ENCODE peak calls at places on chromosomes 16 and 17, in seven cellular contexts. I is neuronal stem cell; K is tibial artery; Y is mammary epithelial cell; Q is body of pancreas; V is naive thymus-derived CD4-positive, alpha-beta T cell; X is A549. D is an unnamed sample. For H3K4me1, the result is how much of the 10 kb centered on the place peaks cover.

GRCh38 chr17:76104896-76105231 is 1.3 kb upstream of the EXOC7 start:
- DNase-seq in I (no peak), K (no peak), Y (no peak), Q (no peak), V (no peak), X (no peak), D (no peak)

GRCh38 chr17:2123467-2124251 is 68.8 kb downstream of the HIC1 start:
- DNase-seq in I (no peak), K (peak), Y (no peak), Q (no peak), V (no peak), X (no peak), D (no peak)

GRCh38 chr16:54048994-54049929 is 237.3 kb downstream of the IRX3 start:
- DNase-seq in I (no peak), K (no peak), Y (no peak), Q (no peak), V (no peak), X (no peak), D (no peak)

GRCh38 chr17:78826426-78826825 is 14.2 kb downstream of the USP36 start:
- DNase-seq in I (no peak), K (no peak), Y (no peak), Q (no peak), V (no peak), X (no peak), D (no peak)

GRCh38 chr16:19860146-19861030 is 24.3 kb downstream of the GPRC5B start:
- DNase-seq in I (no peak), K (no peak), Y (peak), Q (no peak), V (no peak), X (no peak), D (no peak)

GRCh38 chr17:36057900-36058299 is 6.2 kb upstream of the CCL18 start:
- DNase-seq in I (no peak), K (no peak), Y (no peak), Q (no peak), V (no peak), X (no peak), D (no peak)

GRCh38 chr16:63403792-63404191 is 1367.6 kb upstream of the CDH8 start:
- DNase-seq in I (no peak), K (no peak), Y (no peak), Q (no peak), V (no peak), X (no peak), D (no peak)

GRCh38 chr16:73058616-73059409 is 10.9 kb upstream of the ZFHX3 start:
- DNase-seq in I (peak), K (peak), Y (peak), Q (peak), V (no peak), X (peak), D (no peak)

GRCh38 chr16:2692251-2692947 is 10.1 kb downstream of the KCTD5 start:
- DNase-seq in I (no peak), K (no peak), Y (no peak), Q (no peak), V (no peak), X (no peak), D (no peak)

GRCh38 chr16:89406277-89406888 is 84.0 kb downstream of the ANKRD11 start:
- DNase-seq in I (no peak), K (no peak), Y (no peak), Q (peak), V (no peak), X (no peak), D (no peak)

GRCh38 chr16:89402962-89403361 is 87.4 kb downstream of the ANKRD11 start:
- DNase-seq in I (no peak), K (no peak), Y (no peak), Q (no peak), V (no peak), X (no peak), D (no peak)

GRCh38 chr16:89407282-89407924 is 83.0 kb downstream of the ANKRD11 start:
- DNase-seq in I (no peak), K (no peak), Y (no peak), Q (no peak), V (no peak), X (no peak), D (no peak)

GRCh38 chr16:89401641-89402445 is 88.5 kb downstream of the ANKRD11 start:
- DNase-seq in I (no peak), K (no peak), Y (no peak), Q (no peak), V (no peak), X (no peak), D (no peak)

DNA sequence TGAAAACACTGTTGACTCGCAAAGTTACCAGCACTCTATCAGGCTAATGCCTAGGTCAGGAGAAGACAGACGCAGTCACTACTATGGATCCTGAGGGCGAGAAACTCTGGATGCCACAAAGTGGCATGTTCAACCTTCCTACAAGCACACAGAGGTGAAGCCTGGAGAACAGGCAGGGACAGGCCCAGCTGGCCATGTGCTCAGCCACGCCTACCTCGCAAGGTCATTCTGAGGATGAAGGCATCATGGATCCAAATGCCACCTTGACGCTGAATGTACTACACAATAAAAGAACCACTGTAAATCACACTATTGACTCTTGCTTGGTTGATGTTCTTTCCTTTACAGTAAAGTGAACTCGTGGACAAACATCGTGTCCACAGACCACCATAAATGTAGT is 85.8 kb downstream of the ANKRD11 start:
- DNase-seq in I (no peak), K (no peak), Y (peak), Q (peak), V (no peak), X (no peak), D (no peak)
- H3K4me1 ChIP-seq in I (under half), K (under half), Y (under half), Q (half or more), V (half or more), X (under half), D (under half)

DNA sequence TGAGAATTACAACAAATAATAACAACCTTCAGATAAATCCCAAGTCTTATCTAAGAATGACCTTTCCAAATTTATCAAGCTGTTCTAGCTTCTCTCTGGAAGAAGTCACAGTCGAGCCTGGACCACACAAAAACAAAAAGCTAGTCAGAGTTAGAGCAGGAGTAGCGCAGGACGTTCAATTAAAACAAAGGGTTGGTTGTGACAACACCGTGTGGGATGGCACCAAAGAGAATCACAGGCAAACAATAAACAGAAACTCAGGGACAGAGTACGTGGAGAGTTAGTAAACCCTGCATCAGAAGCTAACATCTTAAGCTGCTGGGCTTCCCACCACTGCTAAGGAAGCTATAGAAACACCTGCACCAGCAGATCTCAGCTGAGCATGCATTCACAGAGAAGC is 23.8 kb downstream of the ARHGAP17 start:
- DNase-seq in I (no peak), K (no peak), Y (no peak), Q (no peak), V (no peak), X (no peak), D (no peak)
- H3K4me1 ChIP-seq in I (under half), K (half or more), Y (half or more), Q (half or more), V (under half), X (half or more), D (half or more)

DNA sequence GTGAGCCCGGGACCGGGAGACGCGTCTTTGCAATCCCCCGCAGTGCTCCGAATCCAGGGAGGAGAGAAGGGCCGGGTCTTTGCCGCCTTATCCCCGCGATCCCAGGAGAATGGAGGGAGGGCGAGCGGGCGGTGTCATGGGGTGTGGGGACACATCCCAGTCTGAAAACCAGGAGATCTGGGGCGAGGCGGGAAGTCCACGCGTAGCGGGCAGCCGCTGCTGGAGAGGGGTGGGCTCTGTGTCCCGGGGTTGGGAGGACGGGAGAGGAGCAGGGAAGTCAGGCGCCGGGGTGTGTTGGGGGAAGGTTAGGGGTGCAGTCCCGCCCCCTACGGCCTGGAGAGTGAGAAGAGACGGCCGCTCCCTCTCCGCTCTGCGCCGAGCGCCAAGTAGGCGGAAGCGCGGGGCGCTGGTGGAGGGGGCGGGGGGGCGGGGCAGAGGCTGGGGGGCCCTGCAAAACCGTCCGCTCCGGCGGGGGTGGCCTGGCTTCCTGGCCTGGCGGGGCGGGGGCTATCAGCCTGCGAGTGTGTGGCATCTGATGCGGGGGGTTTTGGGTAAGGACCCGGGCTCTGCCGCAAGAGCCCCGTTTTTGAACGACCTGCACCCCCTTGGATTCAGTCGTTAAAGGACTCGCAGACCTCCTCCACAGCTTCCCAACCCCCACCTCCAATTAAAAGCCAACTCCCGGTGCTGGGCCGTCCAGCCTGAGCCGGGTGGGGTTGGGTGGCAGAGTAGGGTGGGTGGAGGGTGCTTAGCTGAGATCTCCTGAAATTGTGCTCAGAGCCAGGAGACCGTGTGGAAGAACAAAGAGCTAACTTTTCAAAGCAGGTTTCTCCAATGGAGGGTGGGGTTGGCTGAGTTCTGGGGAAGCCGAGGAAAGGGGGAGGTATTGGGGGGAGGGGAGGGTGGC is 654 bp downstream of the LASP1 start:
- DNase-seq in I (no peak), K (peak), Y (peak), Q (peak), V (peak), X (peak), D (peak)
- H3K4me1 ChIP-seq in I (under half), K (under half), Y (half or more), Q (half or more), V (under half), X (under half), D (under half)

DNA sequence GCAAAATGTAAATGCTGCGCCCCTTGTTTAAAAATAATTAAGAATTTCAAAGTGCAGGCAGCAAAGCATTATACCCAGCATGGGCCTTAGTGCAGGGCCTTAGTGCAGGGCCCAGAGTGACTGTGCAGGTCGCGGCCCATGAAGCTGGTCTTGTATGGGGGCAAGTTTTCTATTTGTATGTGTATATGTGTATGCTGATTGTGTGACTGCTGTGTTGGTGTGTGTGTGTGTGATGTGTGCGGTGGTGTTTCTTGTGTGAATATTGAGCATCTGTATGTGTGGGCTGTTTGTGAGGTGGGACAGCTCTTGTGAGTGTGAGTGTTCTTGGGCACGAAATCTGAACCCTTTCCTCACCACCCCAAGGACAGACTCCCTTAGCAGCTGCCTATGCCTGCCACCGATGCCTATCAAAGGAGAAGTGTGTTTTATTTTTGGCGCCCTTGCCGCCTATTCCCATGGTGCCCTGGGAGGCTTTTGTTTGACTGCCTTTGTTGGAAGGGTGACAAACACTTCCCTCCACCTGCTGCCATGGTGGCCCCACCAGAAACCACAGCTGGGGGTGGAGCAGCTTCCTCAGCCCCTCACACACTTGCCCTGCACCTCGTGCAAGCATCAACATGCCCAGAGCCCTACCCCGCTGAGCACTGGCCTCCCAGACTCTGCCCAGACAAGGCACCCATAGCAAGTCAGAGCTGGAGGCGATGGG is 18.0 kb downstream of the CCR7 start:
- DNase-seq in I (no peak), K (peak), Y (peak), Q (no peak), V (no peak), X (no peak), D (peak)
- H3K4me1 ChIP-seq in I (under half), K (under half), Y (under half), Q (under half), V (half or more), X (half or more), D (under half)

GRCh38 chr16:13055480-13055879 is 154.1 kb downstream of the SHISA9 start:
- DNase-seq in I (no peak), K (no peak), Y (no peak), Q (no peak), V (no peak), X (no peak), D (no peak)
- H3K4me1 ChIP-seq in I (under half), K (under half), Y (under half), Q (under half), V (under half), X (under half), D (under half)

DNA sequence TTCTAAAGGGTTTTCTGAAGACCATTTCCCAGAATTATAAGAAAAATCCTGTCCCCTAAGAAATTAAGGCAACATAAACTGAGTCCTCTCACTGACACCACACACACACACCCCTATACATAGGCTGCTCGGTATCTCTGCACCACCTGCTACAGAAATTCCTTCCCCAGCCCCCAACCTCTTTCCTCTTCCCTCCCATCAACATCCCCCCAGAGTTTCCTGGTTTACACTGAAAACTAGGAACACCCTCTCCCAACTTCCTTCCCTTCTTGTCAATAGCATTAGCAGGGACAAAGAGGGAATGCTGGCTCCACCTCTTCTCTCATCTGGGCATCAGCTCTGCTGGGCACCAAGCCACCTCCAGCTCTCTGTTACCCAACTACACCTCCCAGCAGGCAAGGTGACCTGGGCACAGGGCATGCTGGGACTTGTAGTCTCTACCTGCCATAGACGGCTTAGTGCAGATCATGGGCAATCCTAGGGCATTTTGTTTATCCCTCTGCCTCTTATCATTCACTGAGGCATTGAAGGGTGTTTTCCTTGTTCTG is 15.7 kb downstream of the CAVIN1 start:
- DNase-seq in I (no peak), K (peak), Y (peak), Q (peak), V (no peak), X (peak), D (peak)
- H3K4me1 ChIP-seq in I (under half), K (half or more), Y (half or more), Q (under half), V (under half), X (half or more), D (half or more)

GRCh38 chr17:46154151-46154816 is 38.9 kb downstream of the KANSL1 start:
- DNase-seq in I (no peak), K (no peak), Y (no peak), Q (no peak), V (no peak), X (no peak), D (no peak)
- H3K4me1 ChIP-seq in I (under half), K (half or more), Y (under half), Q (half or more), V (half or more), X (half or more), D (half or more)

GRCh38 chr17:4357671-4358070 is 8.8 kb downstream of the UBE2G1 start:
- DNase-seq in I (no peak), K (no peak), Y (no peak), Q (no peak), V (no peak), X (no peak), D (no peak)

GRCh38 chr17:4354862-4355514 is 11.5 kb downstream of the UBE2G1 start:
- DNase-seq in I (no peak), K (no peak), Y (no peak), Q (no peak), V (no peak), X (no peak), D (peak)

GRCh38 chr17:4362141-4362540 is 4.3 kb downstream of the UBE2G1 start:
- DNase-seq in I (no peak), K (no peak), Y (no peak), Q (no peak), V (no peak), X (peak), D (peak)

GRCh38 chr17:4358154-4358553 is 8.3 kb downstream of the UBE2G1 start:
- DNase-seq in I (no peak), K (no peak), Y (no peak), Q (no peak), V (no peak), X (no peak), D (no peak)

GRCh38 chr17:4357030-4357635 is 9.3 kb downstream of the UBE2G1 start:
- DNase-seq in I (no peak), K (no peak), Y (no peak), Q (no peak), V (no peak), X (no peak), D (no peak)
- H3K4me1 ChIP-seq in I (under half), K (under half), Y (under half), Q (under half), V (under half), X (under half), D (under half)

D was measured in ascending aorta.